ENCODE peak calls at places on chromosomes 6 and 20, in six cellular contexts. One of them, this sample, is unnamed.

GRCh38 chr6:159762681-159763293 is 942 bp downstream of the ACAT2 start:
- DNase-seq in psoas muscle: peak; percentile 54
- DNase-seq in T-helper 1 cell: peak; percentile 32
- DNase-seq in RCC 7860: no peak
- DNase-seq in sigmoid colon: peak; percentile 73
- DNase-seq in retina: no peak
- DNase-seq in this sample: peak; percentile 85

GRCh38 chr20:51767867-51768758 is at the start of gene ATP9A:
- DNase-seq in psoas muscle: peak; percentile 51
- DNase-seq in T-helper 1 cell: no peak
- DNase-seq in RCC 7860: no peak
- DNase-seq in sigmoid colon: peak; percentile 69
- DNase-seq in retina: no peak
- DNase-seq in this sample: peak; percentile 86

GRCh38 chr20:25014816-25015215 is 22.3 kb upstream of the APMAP start:
- DNase-seq in psoas muscle: no peak
- DNase-seq in T-helper 1 cell: no peak
- DNase-seq in RCC 7860: no peak
- DNase-seq in sigmoid colon: peak; percentile 46
- DNase-seq in retina: no peak
- DNase-seq in this sample: peak; percentile 82

GRCh38 chr20:20261159-20261558 is 106.7 kb upstream of the INSM1 start:
- DNase-seq in psoas muscle: no peak
- DNase-seq in T-helper 1 cell: no peak
- DNase-seq in RCC 7860: no peak
- DNase-seq in sigmoid colon: no peak
- DNase-seq in retina: no peak
- DNase-seq in this sample: no peak

GRCh38 chr6:151121900-151122299 is 117.9 kb upstream of the AKAP12 start:
- DNase-seq in psoas muscle: peak; percentile 79
- DNase-seq in T-helper 1 cell: no peak
- DNase-seq in RCC 7860: no peak
- DNase-seq in sigmoid colon: peak; percentile 80
- DNase-seq in retina: no peak
- DNase-seq in this sample: no peak

GRCh38 chr6:33147807-33148666 is 44.2 kb downstream of the COL11A2 start:
- DNase-seq in psoas muscle: no peak
- DNase-seq in T-helper 1 cell: peak; percentile 21
- DNase-seq in RCC 7860: peak; percentile 7
- DNase-seq in sigmoid colon: no peak
- DNase-seq in retina: peak; percentile 45
- DNase-seq in this sample: no peak

GRCh38 chr6:146890172-146890571 is 291.4 kb downstream of the ADGB start:
- DNase-seq in psoas muscle: no peak
- DNase-seq in T-helper 1 cell: no peak
- DNase-seq in RCC 7860: no peak
- DNase-seq in sigmoid colon: no peak
- DNase-seq in retina: no peak
- DNase-seq in this sample: no peak

GRCh38 chr6:134550604-134551003 is 232.7 kb upstream of the SGK1 start:
- DNase-seq in psoas muscle: no peak
- DNase-seq in T-helper 1 cell: no peak
- DNase-seq in RCC 7860: peak; percentile 45
- DNase-seq in sigmoid colon: no peak
- DNase-seq in retina: no peak
- DNase-seq in this sample: no peak

GRCh38 chr6:84867521-84867920 is 103.1 kb upstream of the TBX18 start:
- DNase-seq in psoas muscle: no peak
- DNase-seq in T-helper 1 cell: no peak
- DNase-seq in RCC 7860: no peak
- DNase-seq in sigmoid colon: no peak
- DNase-seq in retina: no peak
- DNase-seq in this sample: no peak

GRCh38 chr6:13071946-13072345 is 256.4 kb downstream of the TBC1D7 start:
- DNase-seq in psoas muscle: no peak
- DNase-seq in T-helper 1 cell: no peak
- DNase-seq in RCC 7860: no peak
- DNase-seq in sigmoid colon: no peak
- DNase-seq in retina: no peak
- DNase-seq in this sample: no peak

GRCh38 chr6:161836643-161837448 is 563.0 kb upstream of the AGPAT4 start:
- DNase-seq in psoas muscle: no peak
- DNase-seq in T-helper 1 cell: no peak
- DNase-seq in RCC 7860: no peak
- DNase-seq in sigmoid colon: no peak
- DNase-seq in retina: no peak
- DNase-seq in this sample: no peak

GRCh38 chr6:46637145-46637544 is 15.5 kb downstream of the CYP39A1 start:
- DNase-seq in psoas muscle: no peak
- DNase-seq in T-helper 1 cell: no peak
- DNase-seq in RCC 7860: no peak
- DNase-seq in sigmoid colon: no peak
- DNase-seq in retina: no peak
- DNase-seq in this sample: peak; percentile 60

GRCh38 chr6:167669870-167670802 is 156.6 kb upstream of the AFDN start:
- DNase-seq in psoas muscle: no peak
- DNase-seq in T-helper 1 cell: no peak
- DNase-seq in RCC 7860: no peak
- DNase-seq in sigmoid colon: peak; percentile 61
- DNase-seq in retina: no peak
- DNase-seq in this sample: no peak

GRCh38 chr20:57663681-57664451 is 43.6 kb upstream of the ZBP1 start:
- DNase-seq in psoas muscle: peak; percentile 49
- DNase-seq in T-helper 1 cell: no peak
- DNase-seq in RCC 7860: no peak
- DNase-seq in sigmoid colon: peak; percentile 64
- DNase-seq in retina: no peak
- DNase-seq in this sample: peak; percentile 83

GRCh38 chr6:20319520-20320357 is 81.9 kb upstream of the E2F3 start:
- DNase-seq in psoas muscle: peak; percentile 58
- DNase-seq in T-helper 1 cell: peak; percentile 92
- DNase-seq in RCC 7860: no peak
- DNase-seq in sigmoid colon: no peak
- DNase-seq in retina: no peak
- DNase-seq in this sample: no peak

GRCh38 chr6:143000771-143001170 is 55.8 kb upstream of the HIVEP2 start:
- DNase-seq in psoas muscle: no peak
- DNase-seq in T-helper 1 cell: no peak
- DNase-seq in RCC 7860: no peak
- DNase-seq in sigmoid colon: no peak
- DNase-seq in retina: no peak
- DNase-seq in this sample: no peak

GRCh38 chr6:29483186-29483585 is 4.6 kb downstream of the MAS1L start:
- DNase-seq in psoas muscle: no peak
- DNase-seq in T-helper 1 cell: no peak
- DNase-seq in RCC 7860: no peak
- DNase-seq in sigmoid colon: no peak
- DNase-seq in retina: no peak
- DNase-seq in this sample: no peak

GRCh38 chr6:127328043-127328442 is 15.4 kb downstream of the ECHDC1 start:
- DNase-seq in psoas muscle: no peak
- DNase-seq in T-helper 1 cell: no peak
- DNase-seq in RCC 7860: peak; percentile 12
- DNase-seq in sigmoid colon: no peak
- DNase-seq in retina: no peak
- DNase-seq in this sample: no peak

GRCh38 chr20:59663513-59663890 is 59.2 kb downstream of the PHACTR3 start:
- DNase-seq in psoas muscle: no peak
- DNase-seq in T-helper 1 cell: no peak
- DNase-seq in RCC 7860: no peak
- DNase-seq in sigmoid colon: no peak
- DNase-seq in retina: no peak
- DNase-seq in this sample: no peak

GRCh38 chr6:144559865-144560603 is 274.9 kb downstream of the UTRN start:
- DNase-seq in psoas muscle: no peak
- DNase-seq in T-helper 1 cell: peak; percentile 80
- DNase-seq in RCC 7860: no peak
- DNase-seq in sigmoid colon: no peak
- DNase-seq in retina: no peak
- DNase-seq in this sample: no peak

GRCh38 chr6:25100288-25100687 is 164.5 kb upstream of the RIPOR2 start:
- DNase-seq in psoas muscle: no peak
- DNase-seq in T-helper 1 cell: no peak
- DNase-seq in RCC 7860: no peak
- DNase-seq in sigmoid colon: no peak
- DNase-seq in retina: no peak
- DNase-seq in this sample: no peak

GRCh38 chr6:90584636-90585255 is 2.1 kb downstream of the MAP3K7 start:
- DNase-seq in psoas muscle: no peak
- DNase-seq in T-helper 1 cell: peak; percentile 16
- DNase-seq in RCC 7860: no peak
- DNase-seq in sigmoid colon: no peak
- DNase-seq in retina: no peak
- DNase-seq in this sample: no peak

GRCh38 chr20:60271597-60271996 is 313.4 kb downstream of the CDH26 start:
- DNase-seq in psoas muscle: no peak
- DNase-seq in T-helper 1 cell: no peak
- DNase-seq in RCC 7860: no peak
- DNase-seq in sigmoid colon: no peak
- DNase-seq in retina: no peak
- DNase-seq in this sample: no peak

GRCh38 chr6:74840953-74841352 is 364.9 kb downstream of the COL12A1 start:
- DNase-seq in psoas muscle: no peak
- DNase-seq in T-helper 1 cell: no peak
- DNase-seq in RCC 7860: no peak
- DNase-seq in sigmoid colon: no peak
- DNase-seq in retina: no peak
- DNase-seq in this sample: no peak

GRCh38 chr6:4858194-4859028 is 82.2 kb downstream of the CDYL start:
- DNase-seq in psoas muscle: no peak
- DNase-seq in T-helper 1 cell: no peak
- DNase-seq in RCC 7860: no peak
- DNase-seq in sigmoid colon: no peak
- DNase-seq in retina: no peak
- DNase-seq in this sample: no peak

GRCh38 chr20:48262955-48263354 is 477.7 kb upstream of the SULF2 start:
- DNase-seq in psoas muscle: no peak
- DNase-seq in T-helper 1 cell: no peak
- DNase-seq in RCC 7860: no peak
- DNase-seq in sigmoid colon: no peak
- DNase-seq in retina: no peak
- DNase-seq in this sample: no peak